ENCODE peak calls at places on chromosome 21, in five cellular contexts. B is germinal center, E is tibial nerve, A is ecto neural progenitor cell, I is endodermal cell. F is an unnamed sample.

GRCh38 chr21:17467392-17467791 is 45.5 kb upstream of the CXADR start:
- DNase-seq in B (no peak), E (no peak), A (no peak), I (no peak), F (no peak)

GRCh38 chr21:28605138-28605537 is 387.5 kb downstream of the LTN1 start:
- DNase-seq in B (peak), E (no peak), A (no peak), I (no peak), F (no peak)

GRCh38 chr21:34862951-34863350 is 186.2 kb downstream of the RUNX1 start:
- DNase-seq in B (no peak), E (no peak), A (no peak), I (peak), F (no peak)

GRCh38 chr21:41611966-41612606 is 104.1 kb upstream of the TMPRSS2 start:
- DNase-seq in B (peak), E (no peak), A (no peak), I (peak), F (no peak)

GRCh38 chr21:34730194-34730593 is 61.4 kb downstream of the CLIC6 start:
- DNase-seq in B (no peak), E (no peak), A (no peak), I (no peak), F (no peak)

GRCh38 chr21:23543334-23543733 is 2063.9 kb downstream of the MRPL39 start:
- DNase-seq in B (no peak), E (no peak), A (no peak), I (no peak), F (no peak)

GRCh38 chr21:45612096-45613019 is 31.2 kb upstream of the PCBP3 start:
- DNase-seq in B (no peak), E (no peak), A (no peak), I (peak), F (no peak)

GRCh38 chr21:29260461-29260860 is 38.3 kb upstream of the BACH1 start:
- DNase-seq in B (no peak), E (no peak), A (no peak), I (no peak), F (no peak)

GRCh38 chr21:37407719-37408455 is 41.3 kb downstream of the DYRK1A start:
- DNase-seq in B (no peak), E (no peak), A (no peak), I (no peak), F (no peak)